ENCODE peak calls at places on chromosomes 1 and 21, in five cellular contexts. One of them, this sample, is unnamed.

GRCh38 chr1:238161955-238162354 is 271.2 kb upstream of the ZP4 start:
- DNase-seq in activated naive CD4-positive, alpha-beta T cell: no peak
- DNase-seq in GM12891: no peak
- DNase-seq in left ventricle myocardium inferior: no peak
- DNase-seq in HEK293T: no peak
- DNase-seq in this sample: no peak

GRCh38 chr1:12314328-12314903 is 84.6 kb downstream of the VPS13D start:
- DNase-seq in activated naive CD4-positive, alpha-beta T cell: no peak
- DNase-seq in GM12891: no peak
- DNase-seq in left ventricle myocardium inferior: no peak
- DNase-seq in HEK293T: no peak
- DNase-seq in this sample: peak

GRCh38 chr1:91569411-91570104 is 68.9 kb downstream of the CDC7 start:
- DNase-seq in activated naive CD4-positive, alpha-beta T cell: no peak
- DNase-seq in GM12891: no peak
- DNase-seq in left ventricle myocardium inferior: peak
- DNase-seq in HEK293T: no peak
- DNase-seq in this sample: no peak

GRCh38 chr1:96509944-96510343 is 211.6 kb upstream of the PTBP2 start:
- DNase-seq in activated naive CD4-positive, alpha-beta T cell: no peak
- DNase-seq in GM12891: no peak
- DNase-seq in left ventricle myocardium inferior: no peak
- DNase-seq in HEK293T: no peak
- DNase-seq in this sample: no peak

GRCh38 chr1:206924549-206925115 is 2.9 kb upstream of the FCMR start:
- DNase-seq in activated naive CD4-positive, alpha-beta T cell: no peak
- DNase-seq in GM12891: no peak
- DNase-seq in left ventricle myocardium inferior: no peak
- DNase-seq in HEK293T: no peak
- DNase-seq in this sample: peak

GRCh38 chr1:243642936-243643335 is 207.1 kb downstream of the AKT3 start:
- DNase-seq in activated naive CD4-positive, alpha-beta T cell: no peak
- DNase-seq in GM12891: no peak
- DNase-seq in left ventricle myocardium inferior: no peak
- DNase-seq in HEK293T: no peak
- DNase-seq in this sample: no peak

GRCh38 chr1:3636531-3636930 is 11.7 kb downstream of the TPRG1L start:
- DNase-seq in activated naive CD4-positive, alpha-beta T cell: no peak
- DNase-seq in GM12891: no peak
- DNase-seq in left ventricle myocardium inferior: no peak
- DNase-seq in HEK293T: no peak
- DNase-seq in this sample: no peak

GRCh38 chr1:78009836-78010235 is 5.1 kb downstream of the DNAJB4 start:
- DNase-seq in activated naive CD4-positive, alpha-beta T cell: no peak
- DNase-seq in GM12891: no peak
- DNase-seq in left ventricle myocardium inferior: no peak
- DNase-seq in HEK293T: no peak
- DNase-seq in this sample: no peak

GRCh38 chr1:5975133-5975880 is 16.9 kb downstream of the NPHP4 start:
- DNase-seq in activated naive CD4-positive, alpha-beta T cell: no peak
- DNase-seq in GM12891: no peak
- DNase-seq in left ventricle myocardium inferior: peak
- DNase-seq in HEK293T: peak
- DNase-seq in this sample: no peak

GRCh38 chr1:3518256-3518655 is 63.8 kb downstream of the ARHGEF16 start:
- DNase-seq in activated naive CD4-positive, alpha-beta T cell: no peak
- DNase-seq in GM12891: no peak
- DNase-seq in left ventricle myocardium inferior: no peak
- DNase-seq in HEK293T: no peak
- DNase-seq in this sample: no peak

GRCh38 chr1:67803380-67804279 is 29.6 kb downstream of the GNG12 start:
- DNase-seq in activated naive CD4-positive, alpha-beta T cell: no peak
- DNase-seq in GM12891: no peak
- DNase-seq in left ventricle myocardium inferior: no peak
- DNase-seq in HEK293T: no peak
- DNase-seq in this sample: no peak

GRCh38 chr1:55504306-55504706 is 289.1 kb upstream of the USP24 start:
- DNase-seq in activated naive CD4-positive, alpha-beta T cell: no peak
- DNase-seq in GM12891: no peak
- DNase-seq in left ventricle myocardium inferior: no peak
- DNase-seq in HEK293T: no peak
- DNase-seq in this sample: no peak

GRCh38 chr1:19424651-19425570 is 60.4 kb downstream of the CAPZB start:
- DNase-seq in activated naive CD4-positive, alpha-beta T cell: no peak
- DNase-seq in GM12891: no peak
- DNase-seq in left ventricle myocardium inferior: no peak
- DNase-seq in HEK293T: no peak
- DNase-seq in this sample: no peak

GRCh38 chr1:225911207-225912130 is 12.6 kb downstream of the PYCR2 start:
- DNase-seq in activated naive CD4-positive, alpha-beta T cell: peak
- DNase-seq in GM12891: peak
- DNase-seq in left ventricle myocardium inferior: peak
- DNase-seq in HEK293T: no peak
- DNase-seq in this sample: peak

GRCh38 chr1:92480813-92481597 is 5.7 kb downstream of the GFI1 start:
- DNase-seq in activated naive CD4-positive, alpha-beta T cell: no peak
- DNase-seq in GM12891: no peak
- DNase-seq in left ventricle myocardium inferior: no peak
- DNase-seq in HEK293T: no peak
- DNase-seq in this sample: no peak

GRCh38 chr1:240562111-240562590 is 49.8 kb downstream of the GREM2 start:
- DNase-seq in activated naive CD4-positive, alpha-beta T cell: no peak
- DNase-seq in GM12891: no peak
- DNase-seq in left ventricle myocardium inferior: no peak
- DNase-seq in HEK293T: no peak
- DNase-seq in this sample: no peak

GRCh38 chr1:11925938-11926292 is 312 bp downstream of the KIAA2013 start:
- DNase-seq in activated naive CD4-positive, alpha-beta T cell: no peak
- DNase-seq in GM12891: no peak
- DNase-seq in left ventricle myocardium inferior: no peak
- DNase-seq in HEK293T: no peak
- DNase-seq in this sample: no peak

GRCh38 chr1:20551161-20551560 is 1.2 kb upstream of the FAM43B start:
- DNase-seq in activated naive CD4-positive, alpha-beta T cell: no peak
- DNase-seq in GM12891: no peak
- DNase-seq in left ventricle myocardium inferior: no peak
- DNase-seq in HEK293T: no peak
- DNase-seq in this sample: no peak

GRCh38 chr1:219990782-219991510 is 55.4 kb downstream of the EPRS1 start:
- DNase-seq in activated naive CD4-positive, alpha-beta T cell: no peak
- DNase-seq in GM12891: no peak
- DNase-seq in left ventricle myocardium inferior: no peak
- DNase-seq in HEK293T: peak
- DNase-seq in this sample: no peak

GRCh38 chr1:211335507-211336157 is 9.0 kb downstream of the TRAF5 start:
- DNase-seq in activated naive CD4-positive, alpha-beta T cell: no peak
- DNase-seq in GM12891: peak
- DNase-seq in left ventricle myocardium inferior: no peak
- DNase-seq in HEK293T: no peak
- DNase-seq in this sample: peak

GRCh38 chr21:39625211-39625895 is 12.6 kb downstream of the B3GALT5 start:
- DNase-seq in activated naive CD4-positive, alpha-beta T cell: no peak
- DNase-seq in GM12891: no peak
- DNase-seq in left ventricle myocardium inferior: no peak
- DNase-seq in HEK293T: no peak
- DNase-seq in this sample: no peak

GRCh38 chr1:185139231-185139630 is 17.5 kb downstream of the TRMT1L start:
- DNase-seq in activated naive CD4-positive, alpha-beta T cell: no peak
- DNase-seq in GM12891: no peak
- DNase-seq in left ventricle myocardium inferior: no peak
- DNase-seq in HEK293T: no peak
- DNase-seq in this sample: no peak

GRCh38 chr1:101738475-101738874 is 258.3 kb downstream of the OLFM3 start:
- DNase-seq in activated naive CD4-positive, alpha-beta T cell: no peak
- DNase-seq in GM12891: no peak
- DNase-seq in left ventricle myocardium inferior: no peak
- DNase-seq in HEK293T: no peak
- DNase-seq in this sample: no peak

GRCh38 chr1:63063367-63063766 is 259.0 kb upstream of the FOXD3 start:
- DNase-seq in activated naive CD4-positive, alpha-beta T cell: no peak
- DNase-seq in GM12891: no peak
- DNase-seq in left ventricle myocardium inferior: no peak
- DNase-seq in HEK293T: no peak
- DNase-seq in this sample: no peak

GRCh38 chr21:32322676-32323075 is 24.0 kb downstream of the MRAP start:
- DNase-seq in activated naive CD4-positive, alpha-beta T cell: no peak
- DNase-seq in GM12891: no peak
- DNase-seq in left ventricle myocardium inferior: no peak
- DNase-seq in HEK293T: no peak
- DNase-seq in this sample: no peak

GRCh38 chr1:198564716-198565115 is 24.2 kb upstream of the ATP6V1G3 start:
- DNase-seq in activated naive CD4-positive, alpha-beta T cell: no peak
- DNase-seq in GM12891: no peak
- DNase-seq in left ventricle myocardium inferior: no peak
- DNase-seq in HEK293T: no peak
- DNase-seq in this sample: no peak

GRCh38 chr1:210239295-210240155 is 6.9 kb downstream of the SERTAD4 start:
- DNase-seq in activated naive CD4-positive, alpha-beta T cell: no peak
- DNase-seq in GM12891: no peak
- DNase-seq in left ventricle myocardium inferior: no peak
- DNase-seq in HEK293T: peak
- DNase-seq in this sample: no peak

GRCh38 chr1:232472485-232473041 is 157.4 kb downstream of the SIPA1L2 start:
- DNase-seq in activated naive CD4-positive, alpha-beta T cell: no peak
- DNase-seq in GM12891: no peak
- DNase-seq in left ventricle myocardium inferior: no peak
- DNase-seq in HEK293T: no peak
- DNase-seq in this sample: no peak

GRCh38 chr21:42574234-42575027 is 60.8 kb downstream of the SLC37A1 start:
- DNase-seq in activated naive CD4-positive, alpha-beta T cell: no peak
- DNase-seq in GM12891: no peak
- DNase-seq in left ventricle myocardium inferior: no peak
- DNase-seq in HEK293T: no peak
- DNase-seq in this sample: no peak